ENCODE peak calls at places on chromosome 21, in ten cellular contexts. R is amygdala; Z is heart right ventricle; J is type B pancreatic cell; U is GM19239; H is NCI-H2081; V is CD4-positive, alpha-beta T cell; E is stimulated activated naive CD8-positive, alpha-beta T cell treated with anti-CD3 and anti-CD28 coated beads, Interleukin-15, Interleukin-2, amounts not matched to agents 100 U/mL and 50 U/mL, for 24 hours; W is left cardiac atrium; S is NCI-H446. C is an unnamed sample.
A peak's percentile ranks its signal among the peaks of the same experiment; 100 is the strongest.

GRCh38 chr21:35648512-35648911 is 411.8 kb downstream of the SETD4 start:
- DNase-seq in R (no peak), Z (no peak), J (no peak), U (no peak), H (peak; percentile 76), V (no peak), E (no peak), W (no peak), S (no peak), C (no peak)

GRCh38 chr21:44699502-44700001 is 2.6 kb downstream of the KRTAP10-12 start:
- DNase-seq in R (no peak), Z (no peak), J (no peak), U (no peak), H (no peak), V (no peak), E (no peak), W (no peak), S (no peak), C (peak; percentile 40)

GRCh38 chr21:44737706-44738354 is 26.5 kb upstream of the TSPEAR start:
- DNase-seq in R (no peak), Z (no peak), J (peak; percentile 4), U (no peak), H (peak; percentile 13), V (no peak), E (no peak), W (no peak), S (no peak), C (no peak)

GRCh38 chr21:29501451-29501850 is 202.7 kb downstream of the BACH1 start:
- DNase-seq in R (no peak), Z (no peak), J (no peak), U (no peak), H (no peak), V (no peak), E (no peak), W (no peak), S (no peak), C (no peak)

GRCh38 chr21:10430007-10430406 is 91.4 kb upstream of the TPTE start:
- DNase-seq in R (no peak), Z (no peak), J (no peak), U (no peak), H (no peak), V (no peak), E (no peak), W (no peak), S (no peak), C (no peak)

GRCh38 chr21:25826652-25827051 is 91.9 kb downstream of the GABPA start:
- DNase-seq in R (no peak), Z (no peak), J (no peak), U (no peak), H (no peak), V (no peak), E (no peak), W (no peak), S (no peak), C (no peak)

GRCh38 chr21:46500224-46500861 is 41.7 kb downstream of the DIP2A start:
- DNase-seq in R (no peak), Z (no peak), J (no peak), U (peak; percentile 21), H (peak; percentile 57), V (no peak), E (no peak), W (no peak), S (no peak), C (no peak)

GRCh38 chr21:45167796-45168222 is 93.4 kb downstream of the ADARB1 start:
- DNase-seq in R (no peak), Z (no peak), J (no peak), U (no peak), H (no peak), V (no peak), E (no peak), W (no peak), S (no peak), C (no peak)

GRCh38 chr21:37551406-37552355 is 185.1 kb downstream of the DYRK1A start:
- DNase-seq in R (no peak), Z (no peak), J (no peak), U (no peak), H (peak; percentile 66), V (no peak), E (no peak), W (no peak), S (peak; percentile 39), C (no peak)

GRCh38 chr21:14585122-14585521 is 39.0 kb upstream of the SAMSN1 start:
- DNase-seq in R (no peak), Z (no peak), J (no peak), U (no peak), H (no peak), V (no peak), E (no peak), W (no peak), S (no peak), C (no peak)

GRCh38 chr21:33721081-33721480 is 78.8 kb downstream of the ITSN1 start:
- DNase-seq in R (no peak), Z (no peak), J (no peak), U (no peak), H (no peak), V (no peak), E (no peak), W (no peak), S (no peak), C (no peak)

GRCh38 chr21:42108941-42109340 is 37.8 kb downstream of the UMODL1 start:
- DNase-seq in R (no peak), Z (no peak), J (no peak), U (no peak), H (no peak), V (no peak), E (no peak), W (no peak), S (no peak), C (no peak)

GRCh38 chr21:43723648-43724047 is 4.7 kb downstream of the PDXK start:
- DNase-seq in R (no peak), Z (no peak), J (no peak), U (no peak), H (no peak), V (no peak), E (no peak), W (no peak), S (no peak), C (no peak)

GRCh38 chr21:36422279-36423098 is 37.3 kb downstream of the CHAF1B start:
- DNase-seq in R (no peak), Z (peak; percentile 54), J (no peak), U (peak; percentile 46), H (peak; percentile 45), V (no peak), E (peak; percentile 55), W (peak; percentile 68), S (no peak), C (no peak)

GRCh38 chr21:28537371-28538079 is 455.2 kb downstream of the LTN1 start:
- DNase-seq in R (no peak), Z (no peak), J (no peak), U (no peak), H (no peak), V (no peak), E (no peak), W (no peak), S (no peak), C (no peak)

GRCh38 chr21:10464975-10465374 is 56.4 kb upstream of the TPTE start:
- DNase-seq in R (no peak), Z (no peak), J (no peak), U (no peak), H (no peak), V (no peak), E (no peak), W (no peak), S (no peak), C (no peak)

GRCh38 chr21:45248893-45249381 is 38.8 kb downstream of the POFUT2 start:
- DNase-seq in R (no peak), Z (no peak), J (peak; percentile 66), U (no peak), H (no peak), V (no peak), E (no peak), W (no peak), S (peak; percentile 11), C (no peak)

GRCh38 chr21:45994738-45995685 is 13.4 kb downstream of the COL6A1 start:
- DNase-seq in R (no peak), Z (peak; percentile 3), J (peak; percentile 67), U (no peak), H (no peak), V (peak; percentile 3), E (peak; percentile 1), W (peak; percentile 22), S (no peak), C (peak; percentile 48)

GRCh38 chr21:42302292-42302650 is 12.9 kb downstream of the TFF3 start:
- DNase-seq in R (no peak), Z (no peak), J (no peak), U (no peak), H (peak; percentile 5), V (no peak), E (no peak), W (no peak), S (no peak), C (peak; percentile 16)

GRCh38 chr21:42089093-42089631 is 18.0 kb downstream of the UMODL1 start:
- DNase-seq in R (no peak), Z (no peak), J (no peak), U (no peak), H (no peak), V (peak; percentile 45), E (no peak), W (no peak), S (no peak), C (no peak)

GRCh38 chr21:44568261-44568660 is 5.3 kb upstream of the KRTAP10-4 start:
- DNase-seq in R (no peak), Z (no peak), J (no peak), U (no peak), H (no peak), V (no peak), E (no peak), W (no peak), S (no peak), C (no peak)

GRCh38 chr21:29854795-29855194 is 85.0 kb downstream of the GRIK1 start:
- DNase-seq in R (no peak), Z (no peak), J (no peak), U (no peak), H (no peak), V (no peak), E (no peak), W (no peak), S (no peak), C (no peak)

GRCh38 chr21:41598561-41599511 is 90.9 kb upstream of the TMPRSS2 start:
- DNase-seq in R (no peak), Z (no peak), J (no peak), U (no peak), H (no peak), V (no peak), E (no peak), W (no peak), S (no peak), C (no peak)

C was measured in Right ventricle myocardium inferior.